ENCODE peak calls at places on chromosomes 2 and 18, in six cellular contexts. J is PC-3, E is substantia nigra, A is ovary, X is colonic mucosa, K is left lung. R is an unnamed sample.

GRCh38 chr18:32287249-32287648 is 97.4 kb downstream of the MEP1B start:
- DNase-seq in J (no peak), E (no peak), A (no peak), X (no peak), K (no peak), R (no peak)

GRCh38 chr2:201157694-201158093 is 25.2 kb upstream of the CASP10 start:
- DNase-seq in J (peak), E (no peak), A (no peak), X (peak), K (no peak), R (peak)

GRCh38 chr2:67561411-67561965 is 164.4 kb downstream of the ETAA1 start:
- DNase-seq in J (peak), E (no peak), A (peak), X (no peak), K (no peak), R (peak)

GRCh38 chr2:241866896-241867631 is 2.5 kb upstream of the RTP5 start:
- DNase-seq in J (no peak), E (no peak), A (no peak), X (no peak), K (no peak), R (no peak)

GRCh38 chr2:193695367-193695766 is 1500.6 kb upstream of the TMEFF2 start:
- DNase-seq in J (peak), E (no peak), A (no peak), X (no peak), K (no peak), R (no peak)

GRCh38 chr18:75100832-75101630 is 107.9 kb downstream of the PTGR3 start:
- DNase-seq in J (no peak), E (no peak), A (no peak), X (no peak), K (no peak), R (no peak)

GRCh38 chr2:31511376-31511775 is 69.4 kb downstream of the SRD5A2 start:
- DNase-seq in J (no peak), E (no peak), A (no peak), X (no peak), K (no peak), R (no peak)

GRCh38 chr2:24435391-24436316 is 55.4 kb upstream of the NCOA1 start:
- DNase-seq in J (no peak), E (peak), A (peak), X (peak), K (peak), R (no peak)

GRCh38 chr2:175256806-175257585 is 75.5 kb upstream of the ATP5MC3 start:
- DNase-seq in J (no peak), E (no peak), A (no peak), X (no peak), K (no peak), R (no peak)

GRCh38 chr2:106886916-106887758 is 1.2 kb upstream of the ST6GAL2 start:
- DNase-seq in J (peak), E (peak), A (peak), X (peak), K (peak), R (peak)

GRCh38 chr2:109208071-109208950 is 79.3 kb downstream of the SH3RF3 start:
- DNase-seq in J (peak), E (no peak), A (no peak), X (no peak), K (no peak), R (no peak)

GRCh38 chr2:105560157-105560556 is 161.3 kb upstream of the FHL2 start:
- DNase-seq in J (no peak), E (no peak), A (no peak), X (no peak), K (no peak), R (no peak)

GRCh38 chr2:189088566-189089225 is 90.9 kb downstream of the COL5A2 start:
- DNase-seq in J (peak), E (no peak), A (no peak), X (no peak), K (no peak), R (no peak)

GRCh38 chr2:70482401-70482800 is 71.2 kb downstream of the TGFA start:
- DNase-seq in J (peak), E (no peak), A (no peak), X (no peak), K (no peak), R (no peak)

GRCh38 chr2:64504774-64505720 is 19.1 kb upstream of the AFTPH start:
- DNase-seq in J (no peak), E (no peak), A (no peak), X (no peak), K (no peak), R (no peak)

GRCh38 chr2:135843671-135844070 is 6.7 kb upstream of the LCT start:
- DNase-seq in J (peak), E (no peak), A (no peak), X (no peak), K (no peak), R (no peak)

GRCh38 chr18:76823574-76823973 is 1.2 kb downstream of the ZNF236 start:
- DNase-seq in J (no peak), E (no peak), A (peak), X (peak), K (peak), R (no peak)

GRCh38 chr2:218397502-218398436 is 1.9 kb upstream of the CTDSP1 start:
- DNase-seq in J (peak), E (peak), A (peak), X (peak), K (peak), R (peak)

DNA sequence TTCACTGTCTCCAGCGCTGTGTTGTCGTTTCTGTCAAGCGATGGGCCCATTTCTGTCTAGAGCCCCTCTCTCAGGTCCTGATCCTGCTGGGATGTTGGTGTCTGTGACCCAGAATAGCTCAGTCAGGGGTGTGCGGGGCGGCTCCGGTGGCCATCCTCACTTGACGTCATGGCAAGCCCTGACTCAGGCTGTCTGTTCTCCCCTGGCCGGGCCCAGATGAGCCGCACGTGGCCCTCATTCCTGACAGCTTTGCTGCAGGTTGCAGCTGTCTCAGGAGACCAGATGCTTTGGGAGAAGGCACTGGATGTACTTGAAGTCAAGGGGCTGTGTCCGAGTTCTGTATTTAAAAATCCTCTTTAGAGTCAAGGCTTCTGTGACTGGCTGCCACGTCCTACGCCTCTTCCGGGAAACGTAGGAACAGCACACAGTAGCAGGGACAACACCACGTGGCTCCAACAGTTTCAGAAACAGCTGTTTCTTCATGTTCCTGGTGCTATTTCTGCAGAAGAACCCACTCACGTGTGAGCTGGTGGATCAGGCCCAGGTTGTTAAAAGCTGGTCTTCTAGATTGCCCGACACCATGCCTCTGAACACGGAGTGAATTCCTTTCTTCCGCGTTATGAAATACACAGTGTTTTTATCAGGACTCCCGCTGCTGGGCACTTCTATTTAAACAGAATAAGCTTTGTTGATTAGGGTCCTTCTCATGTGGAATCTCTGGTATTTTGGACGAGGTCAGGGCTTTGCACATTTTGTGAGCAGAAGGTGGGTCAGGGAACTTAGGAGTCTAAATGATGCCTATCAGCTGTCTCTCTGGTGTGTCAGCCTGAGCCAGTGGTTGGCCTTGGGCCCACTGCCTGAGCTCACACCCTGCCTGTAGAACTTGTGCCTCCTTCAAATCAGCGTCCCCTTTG is 28.3 kb upstream of the NTSR2 start:
- DNase-seq in J (peak), E (peak), A (peak), X (peak), K (peak), R (no peak)
- H3K27ac ChIP-seq in J (peak), E (peak), A (peak), X (no peak), K (no peak), R (no peak)

GRCh38 chr18:50654211-50654610 is 94.3 kb downstream of the MAPK4 start:
- DNase-seq in J (no peak), E (no peak), A (no peak), X (no peak), K (no peak), R (no peak)

GRCh38 chr18:50653402-50654093 is 93.7 kb downstream of the MAPK4 start:
- DNase-seq in J (no peak), E (no peak), A (peak), X (no peak), K (no peak), R (no peak)

GRCh38 chr18:50656396-50656795 is 96.5 kb downstream of the MAPK4 start:
- DNase-seq in J (no peak), E (no peak), A (no peak), X (no peak), K (no peak), R (no peak)

GRCh38 chr18:50656841-50657470 is 97.1 kb downstream of the MAPK4 start:
- DNase-seq in J (no peak), E (no peak), A (no peak), X (no peak), K (no peak), R (no peak)

DNA sequence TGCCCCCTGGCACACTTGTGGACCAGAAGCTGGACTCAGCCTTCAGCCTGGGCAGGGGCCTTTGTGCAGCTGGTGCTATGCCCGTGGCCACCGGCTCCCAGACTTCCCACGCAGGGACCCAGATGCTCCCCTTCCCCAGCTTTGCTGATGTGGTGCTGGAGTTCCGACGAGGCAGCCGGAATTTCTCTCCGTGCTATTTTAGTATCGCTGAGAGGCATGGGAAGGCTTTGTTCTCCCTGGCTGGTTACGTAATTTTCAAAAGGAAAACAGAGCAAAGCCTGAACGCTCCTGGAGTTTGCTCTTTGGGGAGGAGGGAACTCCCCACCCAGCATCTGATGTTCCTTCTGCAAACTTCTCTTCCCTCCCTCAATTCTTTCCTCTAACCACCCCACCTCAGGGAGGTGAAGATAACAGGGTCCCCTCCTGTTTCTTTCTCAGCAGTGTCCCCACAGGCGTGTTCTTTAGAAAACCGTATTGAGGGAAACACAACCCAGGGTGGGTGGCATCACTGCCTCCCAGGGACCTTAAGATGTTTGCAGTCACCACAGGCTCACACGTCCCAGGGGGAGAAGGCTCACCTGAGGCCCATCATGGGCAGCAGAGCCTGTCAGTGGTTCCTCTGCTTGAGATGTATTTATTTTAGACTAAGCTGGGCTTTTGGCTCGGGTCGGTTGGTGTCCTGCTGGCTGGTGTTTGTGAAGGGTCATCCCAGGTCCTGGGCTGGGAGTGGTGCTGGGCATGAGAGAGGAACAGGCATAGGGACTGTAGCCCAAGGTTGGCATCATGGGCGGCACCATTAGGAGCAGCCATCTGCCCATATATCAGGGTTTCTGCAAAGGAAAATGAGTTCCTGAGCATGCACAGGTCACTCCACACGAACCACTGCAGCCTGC is 95.0 kb downstream of the MAPK4 start:
- DNase-seq in J (no peak), E (no peak), A (peak), X (no peak), K (no peak), R (no peak)
- H3K27ac ChIP-seq in J (no peak), E (no peak), A (peak), X (no peak), K (no peak), R (no peak)

GRCh38 chr2:33038799-33039198 is 92.0 kb downstream of the LTBP1 start:
- DNase-seq in J (no peak), E (no peak), A (no peak), X (no peak), K (no peak), R (no peak)
- H3K27ac ChIP-seq in J (no peak), E (no peak), A (no peak), X (no peak), K (no peak), R (peak)

DNA sequence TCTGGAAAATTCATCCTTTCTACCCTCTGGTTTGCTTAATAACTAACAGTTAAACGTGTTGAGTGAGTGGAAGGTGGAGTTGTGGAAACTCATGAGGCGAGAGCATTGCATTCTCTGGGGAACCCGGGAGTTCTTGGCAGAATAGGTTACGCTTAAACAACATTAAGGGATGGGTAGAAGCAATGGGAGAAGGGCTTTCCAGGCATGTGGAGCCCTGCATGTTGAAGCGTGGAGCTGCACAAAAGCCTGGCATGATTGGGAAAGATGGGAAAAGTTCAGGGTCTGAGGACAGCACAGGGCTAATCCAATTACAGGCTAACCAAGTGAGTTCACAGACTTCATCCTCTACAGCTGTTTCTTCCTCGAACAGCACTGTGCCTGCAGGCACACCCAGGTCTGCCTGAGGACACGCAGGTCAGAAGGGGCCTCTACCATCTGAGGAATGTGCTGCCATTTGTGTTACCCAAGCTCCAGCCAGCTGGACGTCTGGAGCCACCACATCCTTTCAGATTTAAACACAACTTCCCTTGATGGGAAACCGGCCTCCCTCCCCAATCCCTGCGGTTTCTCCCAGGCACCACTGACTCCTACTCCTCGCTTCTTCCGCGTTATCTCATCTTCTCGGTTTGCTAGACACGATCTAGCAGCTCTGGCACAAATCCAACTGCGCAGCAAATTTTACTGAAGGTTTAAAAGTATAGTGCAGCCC is 164.2 kb downstream of the ANTXR1 start:
- DNase-seq in J (no peak), E (peak), A (peak), X (peak), K (peak), R (no peak)
- H3K27ac ChIP-seq in J (no peak), E (peak), A (peak), X (peak), K (peak), R (peak)

GRCh38 chr2:130985831-130986649 is 107.2 kb downstream of the FAM168B start:
- DNase-seq in J (no peak), E (no peak), A (no peak), X (no peak), K (no peak), R (no peak)
- H3K27ac ChIP-seq in J (no peak), E (no peak), A (no peak), X (no peak), K (peak), R (no peak)

R was measured in epithelial cell of prostate.